ENCODE peak calls at places on chromosomes 2 and 18, in four cellular contexts. One of them, this sample, is unnamed.

GRCh38 chr2:229044581-229044980 is 226.5 kb downstream of the PID1 start:
- DNase-seq in heart left ventricle: no peak
- DNase-seq in HCT116: no peak
- DNase-seq in GM12878: no peak
- DNase-seq in this sample: no peak

GRCh38 chr2:36380624-36381481 is 25.3 kb downstream of the CRIM1 start:
- DNase-seq in heart left ventricle: peak; percentile 29
- DNase-seq in HCT116: no peak
- DNase-seq in GM12878: no peak
- DNase-seq in this sample: no peak

GRCh38 chr18:24656571-24656971 is 196.1 kb downstream of the HRH4 start:
- DNase-seq in GM12878: no peak
- DNase-seq in heart left ventricle: no peak
- DNase-seq in HCT116: no peak
- DNase-seq in this sample: no peak

GRCh38 chr2:120397362-120397811 is 51.5 kb downstream of the INHBB start:
- DNase-seq in GM12878: no peak
- DNase-seq in heart left ventricle: no peak
- DNase-seq in HCT116: no peak
- DNase-seq in this sample: no peak

GRCh38 chr2:146734042-146734715 is 1110.7 kb upstream of the ACVR2A start:
- DNase-seq in GM12878: peak; percentile 5
- DNase-seq in heart left ventricle: no peak
- DNase-seq in HCT116: peak; percentile 60
- DNase-seq in this sample: no peak

GRCh38 chr2:232624554-232624842 is 8.9 kb upstream of the EFHD1 start:
- DNase-seq in heart left ventricle: no peak
- DNase-seq in HCT116: no peak
- DNase-seq in GM12878: no peak
- DNase-seq in this sample: no peak

GRCh38 chr18:34311468-34311867 is 86.8 kb upstream of the NOL4 start:
- DNase-seq in heart left ventricle: no peak
- DNase-seq in HCT116: no peak
- DNase-seq in GM12878: no peak
- DNase-seq in this sample: no peak

GRCh38 chr18:5770176-5770575 is 125.1 kb downstream of the TMEM200C start:
- DNase-seq in heart left ventricle: no peak
- DNase-seq in GM12878: no peak
- DNase-seq in HCT116: no peak
- DNase-seq in this sample: no peak

GRCh38 chr2:109162999-109163398 is 34.0 kb downstream of the SH3RF3 start:
- DNase-seq in HCT116: no peak
- DNase-seq in heart left ventricle: peak; percentile 83
- DNase-seq in GM12878: no peak
- DNase-seq in this sample: no peak

GRCh38 chr2:53633441-53633840 is 134.2 kb upstream of the CHAC2 start:
- DNase-seq in HCT116: no peak
- DNase-seq in GM12878: no peak
- DNase-seq in heart left ventricle: no peak
- DNase-seq in this sample: no peak

GRCh38 chr2:215812966-215813365 is 200.4 kb downstream of the MREG start:
- DNase-seq in heart left ventricle: no peak
- DNase-seq in GM12878: no peak
- DNase-seq in HCT116: no peak
- DNase-seq in this sample: no peak

GRCh38 chr18:79704631-79705030 is 25.0 kb downstream of the CTDP1 start:
- DNase-seq in GM12878: no peak
- DNase-seq in HCT116: no peak
- DNase-seq in heart left ventricle: no peak
- DNase-seq in this sample: no peak

GRCh38 chr2:240900141-240900860 is 4.3 kb upstream of the MAB21L4 start:
- DNase-seq in heart left ventricle: peak; percentile 11
- DNase-seq in GM12878: no peak
- DNase-seq in HCT116: no peak
- DNase-seq in this sample: no peak

GRCh38 chr18:12014521-12014920 is 33.2 kb downstream of the IMPA2 start:
- DNase-seq in HCT116: no peak
- DNase-seq in heart left ventricle: no peak
- DNase-seq in GM12878: no peak
- DNase-seq in this sample: no peak

GRCh38 chr2:37377187-37377532 is 32.7 kb downstream of the QPCT start:
- DNase-seq in heart left ventricle: no peak
- DNase-seq in GM12878: peak; percentile 40
- DNase-seq in HCT116: no peak
- DNase-seq in this sample: peak; percentile 51

GRCh38 chr2:100197643-100198153 is 55.3 kb upstream of the AFF3 start:
- DNase-seq in HCT116: no peak
- DNase-seq in heart left ventricle: peak; percentile 83
- DNase-seq in GM12878: no peak
- DNase-seq in this sample: peak; percentile 72

GRCh38 chr2:28370355-28370754 is 22.3 kb upstream of the FOSL2 start:
- DNase-seq in HCT116: no peak
- DNase-seq in heart left ventricle: no peak
- DNase-seq in GM12878: no peak
- DNase-seq in this sample: no peak

GRCh38 chr2:206442516-206442853 is 847 bp upstream of the ADAM23 start:
- DNase-seq in heart left ventricle: no peak
- DNase-seq in HCT116: no peak
- DNase-seq in GM12878: no peak
- DNase-seq in this sample: no peak

GRCh38 chr2:197198890-197199289 is 111.7 kb downstream of the ANKRD44 start:
- DNase-seq in GM12878: peak; percentile 98
- DNase-seq in heart left ventricle: peak; percentile 55
- DNase-seq in HCT116: no peak
- DNase-seq in this sample: peak; percentile 13

GRCh38 chr18:14748496-14748895 is 524 bp downstream of the ANKRD30B start:
- DNase-seq in heart left ventricle: no peak
- DNase-seq in HCT116: no peak
- DNase-seq in GM12878: no peak
- DNase-seq in this sample: no peak

GRCh38 chr2:188852752-188853151 is 121.4 kb upstream of the COL3A1 start:
- DNase-seq in heart left ventricle: no peak
- DNase-seq in GM12878: no peak
- DNase-seq in HCT116: no peak
- DNase-seq in this sample: no peak

GRCh38 chr2:48946444-48947048 is 191.0 kb upstream of the LHCGR start:
- DNase-seq in HCT116: peak; percentile 23
- DNase-seq in GM12878: peak; percentile 20
- DNase-seq in heart left ventricle: no peak
- DNase-seq in this sample: peak; percentile 42

GRCh38 chr2:177772529-177772928 is 300.0 kb downstream of the PDE11A start:
- DNase-seq in heart left ventricle: no peak
- DNase-seq in HCT116: peak; percentile 39
- DNase-seq in GM12878: no peak
- DNase-seq in this sample: no peak

GRCh38 chr2:10499911-10500521 is 51.9 kb upstream of the ODC1 start:
- DNase-seq in HCT116: no peak
- DNase-seq in GM12878: no peak
- DNase-seq in heart left ventricle: no peak
- DNase-seq in this sample: no peak

DNA sequence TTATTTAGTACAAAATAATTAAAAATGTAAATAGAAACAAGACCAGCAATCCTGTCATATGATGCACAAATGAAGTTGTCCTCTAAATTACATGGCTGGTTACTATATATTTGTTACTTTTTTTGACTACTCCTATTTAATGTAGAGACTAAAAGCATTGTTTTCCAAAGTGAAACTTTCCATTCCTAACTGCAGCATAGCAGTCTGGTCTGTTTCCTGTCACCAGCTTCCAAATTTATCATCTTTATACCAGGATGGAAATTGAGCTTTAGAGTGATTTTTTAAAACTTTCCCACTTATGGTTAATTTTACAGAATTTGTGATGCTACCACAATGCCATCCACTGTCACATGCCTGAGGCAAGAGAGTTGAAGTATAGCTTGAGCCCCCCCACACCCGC is 33.5 kb upstream of the RAB27B start:
- DNase-seq in GM12878: no peak
- DNase-seq in HCT116: no peak
- DNase-seq in heart left ventricle: no peak
- DNase-seq in this sample: no peak
- TF ChIP-seq POLR2A in GM12878: no peak
- TF ChIP-seq POLR2A in HCT116: no peak
- TF ChIP-seq POLR2A in heart left ventricle: no peak
- TF ChIP-seq POLR2A in this sample: no peak

DNA sequence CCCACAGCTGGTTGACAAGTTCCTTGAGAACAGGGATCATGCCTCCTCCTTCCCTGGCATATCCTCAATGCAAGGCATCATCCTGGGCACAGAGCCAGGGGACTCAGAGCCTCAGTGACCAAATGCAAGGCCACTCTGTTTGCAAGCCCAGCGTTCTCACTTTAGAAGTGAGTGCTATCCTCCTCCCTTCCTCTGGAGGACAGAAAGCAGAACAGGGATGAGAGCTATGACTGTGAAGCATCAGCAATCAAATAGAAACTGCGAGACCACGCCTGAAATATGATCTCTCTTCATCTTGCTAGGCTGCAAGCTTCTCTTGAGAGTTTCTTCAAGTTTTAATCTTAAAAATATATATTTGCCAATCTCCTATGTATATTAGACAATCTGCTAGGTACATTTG is 119.8 kb downstream of the LRATD1 start:
- DNase-seq in HCT116: no peak
- DNase-seq in heart left ventricle: no peak
- DNase-seq in GM12878: no peak
- DNase-seq in this sample: no peak
- TF ChIP-seq CTCF in HCT116: no peak
- TF ChIP-seq CTCF in heart left ventricle: no peak
- TF ChIP-seq CTCF in GM12878: no peak
- TF ChIP-seq CTCF in this sample: no peak

GRCh38 chr2:238864207-238865014 is 16.5 kb downstream of the TWIST2 start:
- DNase-seq in HCT116: peak; percentile 78
- DNase-seq in heart left ventricle: peak; percentile 85
- DNase-seq in GM12878: no peak
- DNase-seq in this sample: peak; percentile 87
- TF ChIP-seq POLR2A in HCT116: no peak
- TF ChIP-seq POLR2A in heart left ventricle: no peak
- TF ChIP-seq POLR2A in GM12878: no peak
- TF ChIP-seq POLR2A in this sample: no peak

GRCh38 chr2:80086831-80087230 is 217.7 kb downstream of the LRRTM1 start:
- DNase-seq in HCT116: no peak
- DNase-seq in GM12878: no peak
- DNase-seq in heart left ventricle: no peak
- DNase-seq in this sample: no peak
- TF ChIP-seq CTCF in HCT116: no peak
- TF ChIP-seq CTCF in GM12878: no peak
- TF ChIP-seq CTCF in heart left ventricle: no peak
- TF ChIP-seq CTCF in this sample: no peak

GRCh38 chr18:74596959-74597661 is 560 bp upstream of the ZNF407 start:
- DNase-seq in heart left ventricle: peak; percentile 80
- DNase-seq in HCT116: no peak
- DNase-seq in GM12878: no peak
- DNase-seq in this sample: peak; percentile 57
- TF ChIP-seq POLR2A in heart left ventricle: no peak
- TF ChIP-seq POLR2A in HCT116: no peak
- TF ChIP-seq POLR2A in GM12878: peak; percentile 78
- TF ChIP-seq POLR2A in this sample: peak; percentile 10

GRCh38 chr2:121723316-121723715 is 13.4 kb downstream of the NIFK start:
- DNase-seq in heart left ventricle: no peak
- DNase-seq in GM12878: no peak
- DNase-seq in HCT116: no peak
- DNase-seq in this sample: no peak

GRCh38 chr2:121721926-121722325 is 14.7 kb downstream of the NIFK start:
- DNase-seq in GM12878: no peak
- DNase-seq in heart left ventricle: no peak
- DNase-seq in HCT116: no peak
- DNase-seq in this sample: no peak

GRCh38 chr2:121717529-121717928 is 19.1 kb downstream of the NIFK start:
- DNase-seq in HCT116: no peak
- DNase-seq in GM12878: no peak
- DNase-seq in heart left ventricle: no peak
- DNase-seq in this sample: no peak

GRCh38 chr2:121727332-121727731 is 9.3 kb downstream of the NIFK start:
- DNase-seq in HCT116: no peak
- DNase-seq in GM12878: no peak
- DNase-seq in heart left ventricle: no peak
- DNase-seq in this sample: no peak

GRCh38 chr2:121722479-121722878 is 14.2 kb downstream of the NIFK start:
- DNase-seq in GM12878: no peak
- DNase-seq in heart left ventricle: no peak
- DNase-seq in HCT116: no peak
- DNase-seq in this sample: no peak
- TF ChIP-seq CTCF in GM12878: no peak
- TF ChIP-seq CTCF in heart left ventricle: no peak
- TF ChIP-seq CTCF in HCT116: no peak
- TF ChIP-seq CTCF in this sample: no peak

GRCh38 chr2:237316339-237316738 is 97.6 kb downstream of the COL6A3 start:
- DNase-seq in heart left ventricle: no peak
- DNase-seq in GM12878: no peak
- DNase-seq in HCT116: no peak
- DNase-seq in this sample: no peak
- TF ChIP-seq POLR2A in heart left ventricle: no peak
- TF ChIP-seq POLR2A in GM12878: no peak
- TF ChIP-seq POLR2A in HCT116: no peak
- TF ChIP-seq POLR2A in this sample: no peak

GRCh38 chr2:69011611-69012157 is 1.3 kb upstream of the ANTXR1 start:
- DNase-seq in HCT116: no peak
- DNase-seq in heart left ventricle: no peak
- DNase-seq in GM12878: no peak
- DNase-seq in this sample: no peak
- TF ChIP-seq CTCF in HCT116: no peak
- TF ChIP-seq CTCF in heart left ventricle: no peak
- TF ChIP-seq CTCF in GM12878: no peak
- TF ChIP-seq CTCF in this sample: no peak

DNA sequence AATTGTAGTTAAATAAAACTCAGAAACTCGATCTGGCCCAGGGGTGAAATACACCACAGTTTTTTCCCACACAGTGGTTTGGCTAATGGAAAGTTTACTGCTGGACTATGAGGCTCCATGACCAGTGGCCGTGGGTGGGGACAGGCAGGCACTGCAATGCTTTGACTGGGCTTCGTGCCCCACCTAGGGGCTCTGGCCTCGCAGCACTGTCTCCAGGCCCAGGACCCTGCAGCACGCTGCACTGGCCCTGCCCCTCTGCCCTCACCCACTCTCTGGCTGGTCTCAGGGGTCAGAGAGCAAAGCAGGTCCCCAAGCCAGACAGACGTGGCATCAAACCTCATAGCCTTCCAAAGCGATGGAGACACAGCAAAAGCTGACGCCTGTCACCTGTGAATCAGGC is 13.4 kb upstream of the B3GNT7 start:
- DNase-seq in heart left ventricle: no peak
- DNase-seq in HCT116: no peak
- DNase-seq in GM12878: no peak
- DNase-seq in this sample: no peak
- TF ChIP-seq POLR2A in heart left ventricle: no peak
- TF ChIP-seq POLR2A in HCT116: no peak
- TF ChIP-seq POLR2A in GM12878: no peak
- TF ChIP-seq POLR2A in this sample: no peak

This sample was measured in prostate gland.